ENCODE peak calls at places on chromosomes 2 and 18, in five cellular contexts. N is GM10248, O is esophagus squamous epithelium, Q is fibroblast of mammary gland, A is smooth muscle cell of the brain vasculature. Z is an unnamed sample.

GRCh38 chr2:238015705-238016104 is 45.1 kb upstream of the SCLY start:
- DNase-seq in O (no peak), N (no peak), A (no peak), Q (no peak), Z (no peak)

GRCh38 chr18:58495202-58495601 is 133.7 kb downstream of the ALPK2 start:
- DNase-seq in N (no peak), O (no peak), Q (peak; percentile 66), A (no peak), Z (no peak)

GRCh38 chr2:142974288-142975024 is 97.0 kb downstream of the KYNU start:
- DNase-seq in Q (peak; percentile 39), O (no peak), A (no peak), N (no peak), Z (no peak)

GRCh38 chr18:2569338-2570207 is 1.7 kb downstream of the METTL4 start:
- DNase-seq in Q (no peak), N (no peak), O (no peak), A (no peak), Z (no peak)

GRCh38 chr18:35510071-35511010 is 12.6 kb upstream of the INO80C start:
- DNase-seq in Q (no peak), N (no peak), A (no peak), O (no peak), Z (no peak)

GRCh38 chr2:234451852-234452625 is 44.8 kb downstream of the ARL4C start:
- DNase-seq in O (no peak), A (no peak), Q (peak; percentile 79), N (no peak), Z (no peak)

GRCh38 chr2:161122772-161123530 is 37.3 kb upstream of the TANK start:
- DNase-seq in N (peak; percentile 20), Q (peak; percentile 92), A (peak; percentile 82), O (no peak), Z (no peak)

GRCh38 chr2:177599072-177599688 is 206.6 kb downstream of the AGPS start:
- DNase-seq in Q (no peak), A (no peak), O (no peak), N (no peak), Z (no peak)

GRCh38 chr2:208040199-208041171 is 15.2 kb upstream of the PLEKHM3 start:
- DNase-seq in N (peak; percentile 62), A (no peak), Q (peak; percentile 78), O (peak; percentile 15), Z (no peak)

GRCh38 chr18:76986391-76986790 is 146.2 kb downstream of the MBP start:
- DNase-seq in A (no peak), O (no peak), N (no peak), Q (no peak), Z (no peak)

GRCh38 chr2:228657807-228658402 is 476.4 kb upstream of the SPHKAP start:
- DNase-seq in A (no peak), N (no peak), Q (peak; percentile 67), O (no peak), Z (no peak)

GRCh38 chr18:28204154-28204553 is 27.2 kb upstream of the CDH2 start:
- DNase-seq in Q (peak; percentile 78), O (no peak), N (no peak), A (no peak), Z (no peak)

GRCh38 chr2:27915191-27915590 is 24.7 kb downstream of the BABAM2 start:
- DNase-seq in A (no peak), O (no peak), N (no peak), Q (peak; percentile 67), Z (no peak)

GRCh38 chr2:210445116-210445707 is 31.3 kb downstream of the LANCL1 start:
- DNase-seq in A (no peak), N (peak; percentile 17), O (no peak), Q (peak; percentile 34), Z (no peak)

GRCh38 chr2:101002562-101003277 is 631 bp downstream of the RPL31 start:
- DNase-seq in N (no peak), A (no peak), Q (peak; percentile 21), O (no peak), Z (no peak)

GRCh38 chr2:73076701-73077423 is 5.3 kb upstream of the SFXN5 start:
- DNase-seq in A (no peak), N (no peak), Q (no peak), O (no peak), Z (no peak)

GRCh38 chr2:230915297-230915696 is 9.7 kb downstream of the GPR55 start:
- DNase-seq in A (no peak), N (no peak), Q (no peak), O (no peak), Z (no peak)

GRCh38 chr2:210663574-210663973 is 107.2 kb downstream of the CPS1 start:
- DNase-seq in N (no peak), O (no peak), A (no peak), Q (peak; percentile 42), Z (no peak)

Z was measured in GM12892.